ENCODE peak calls at places on chromosome 13, in five cellular contexts. One of them, this sample, is unnamed.

GRCh38 chr13:20118268-20119140 is 42.3 kb downstream of the GJA3 start:
- DNase-seq in CD4-positive, CD25-positive, alpha-beta regulatory T cell: peak
- DNase-seq in pancreas: peak
- DNase-seq in brain microvascular endothelial cell: no peak
- DNase-seq in IMR-90: no peak
- DNase-seq in this sample: no peak

GRCh38 chr13:43263047-43263446 is 239.7 kb downstream of the DNAJC15 start:
- DNase-seq in CD4-positive, CD25-positive, alpha-beta regulatory T cell: no peak
- DNase-seq in pancreas: no peak
- DNase-seq in brain microvascular endothelial cell: no peak
- DNase-seq in IMR-90: no peak
- DNase-seq in this sample: no peak

GRCh38 chr13:85666356-85666755 is 132.9 kb downstream of the SLITRK6 start:
- DNase-seq in CD4-positive, CD25-positive, alpha-beta regulatory T cell: no peak
- DNase-seq in pancreas: no peak
- DNase-seq in brain microvascular endothelial cell: no peak
- DNase-seq in IMR-90: no peak
- DNase-seq in this sample: no peak

GRCh38 chr13:70613295-70613694 is 505.0 kb upstream of the KLHL1 start:
- DNase-seq in CD4-positive, CD25-positive, alpha-beta regulatory T cell: no peak
- DNase-seq in pancreas: no peak
- DNase-seq in brain microvascular endothelial cell: no peak
- DNase-seq in IMR-90: no peak
- DNase-seq in this sample: no peak

GRCh38 chr13:100461309-100462035 is 127.1 kb downstream of the GGACT start:
- DNase-seq in CD4-positive, CD25-positive, alpha-beta regulatory T cell: no peak
- DNase-seq in pancreas: no peak
- DNase-seq in brain microvascular endothelial cell: no peak
- DNase-seq in IMR-90: peak
- DNase-seq in this sample: no peak

GRCh38 chr13:77386880-77387606 is 60.1 kb upstream of the MYCBP2 start:
- DNase-seq in CD4-positive, CD25-positive, alpha-beta regulatory T cell: no peak
- DNase-seq in pancreas: no peak
- DNase-seq in brain microvascular endothelial cell: peak
- DNase-seq in IMR-90: peak
- DNase-seq in this sample: peak

GRCh38 chr13:34894756-34895155 is 47.3 kb upstream of the NBEA start:
- DNase-seq in CD4-positive, CD25-positive, alpha-beta regulatory T cell: no peak
- DNase-seq in pancreas: no peak
- DNase-seq in brain microvascular endothelial cell: no peak
- DNase-seq in IMR-90: no peak
- DNase-seq in this sample: no peak

GRCh38 chr13:33312150-33312908 is 26.8 kb upstream of the STARD13 start:
- DNase-seq in CD4-positive, CD25-positive, alpha-beta regulatory T cell: no peak
- DNase-seq in pancreas: no peak
- DNase-seq in brain microvascular endothelial cell: peak
- DNase-seq in IMR-90: peak
- DNase-seq in this sample: no peak

GRCh38 chr13:84430441-84430840 is 548.2 kb upstream of the SLITRK1 start:
- DNase-seq in CD4-positive, CD25-positive, alpha-beta regulatory T cell: no peak
- DNase-seq in pancreas: no peak
- DNase-seq in brain microvascular endothelial cell: peak
- DNase-seq in IMR-90: peak
- DNase-seq in this sample: no peak

GRCh38 chr13:42926555-42926954 is 65.5 kb downstream of the EPSTI1 start:
- DNase-seq in CD4-positive, CD25-positive, alpha-beta regulatory T cell: no peak
- DNase-seq in pancreas: no peak
- DNase-seq in brain microvascular endothelial cell: no peak
- DNase-seq in IMR-90: no peak
- DNase-seq in this sample: no peak

GRCh38 chr13:92379371-92379770 is 847.2 kb upstream of the GPC6 start:
- DNase-seq in CD4-positive, CD25-positive, alpha-beta regulatory T cell: no peak
- DNase-seq in pancreas: no peak
- DNase-seq in brain microvascular endothelial cell: no peak
- DNase-seq in IMR-90: no peak
- DNase-seq in this sample: no peak

DNA sequence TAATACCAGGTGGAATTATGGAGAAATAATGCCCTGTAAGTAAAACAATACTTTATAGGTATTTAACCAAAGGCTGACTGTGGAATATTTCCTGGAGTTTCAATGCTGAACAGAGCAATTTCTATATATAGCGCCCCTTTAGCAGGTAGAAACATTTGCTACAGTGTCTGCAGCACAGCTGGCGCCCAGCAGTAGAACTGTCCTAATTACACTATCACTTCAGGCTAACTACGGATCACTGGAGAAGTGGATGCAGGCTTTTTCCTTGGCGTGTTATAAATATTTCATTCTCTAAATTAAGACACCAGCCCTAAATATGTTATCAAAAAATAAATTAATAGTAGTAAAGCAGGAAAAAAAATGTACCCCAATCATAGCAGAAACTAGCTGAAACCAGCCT is 3.1 kb downstream of the SHISA2 start:
- DNase-seq in CD4-positive, CD25-positive, alpha-beta regulatory T cell: no peak
- DNase-seq in pancreas: no peak
- DNase-seq in brain microvascular endothelial cell: no peak
- DNase-seq in IMR-90: no peak
- DNase-seq in this sample: no peak
- H3K4me3 ChIP-seq in CD4-positive, CD25-positive, alpha-beta regulatory T cell: no peak
- H3K4me3 ChIP-seq in pancreas: no peak
- H3K4me3 ChIP-seq in brain microvascular endothelial cell: peak
- H3K4me3 ChIP-seq in IMR-90: no peak
- H3K4me3 ChIP-seq in this sample: peak

DNA sequence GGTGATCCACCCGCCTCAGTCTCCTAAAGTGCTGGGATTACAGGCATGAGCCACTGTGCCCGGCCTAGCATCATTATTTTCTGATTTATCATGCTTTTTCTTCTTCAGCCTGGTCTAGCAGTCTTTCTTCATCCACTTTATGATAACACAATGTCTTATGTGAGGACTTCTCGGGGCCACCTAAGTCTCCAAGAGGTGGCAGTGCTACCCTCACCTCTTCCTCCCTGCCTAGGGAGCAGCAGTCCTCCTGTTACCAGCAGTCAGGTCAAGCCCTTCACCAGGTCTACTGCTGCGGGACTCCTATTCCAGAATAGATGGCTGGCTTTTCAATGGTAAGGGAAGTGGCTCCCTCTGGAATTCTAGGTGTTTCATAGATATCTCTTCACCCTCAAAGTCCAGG is 163.8 kb downstream of the KLF5 start:
- DNase-seq in CD4-positive, CD25-positive, alpha-beta regulatory T cell: no peak
- DNase-seq in pancreas: no peak
- DNase-seq in brain microvascular endothelial cell: no peak
- DNase-seq in IMR-90: no peak
- DNase-seq in this sample: no peak
- H3K4me3 ChIP-seq in CD4-positive, CD25-positive, alpha-beta regulatory T cell: no peak
- H3K4me3 ChIP-seq in pancreas: no peak
- H3K4me3 ChIP-seq in brain microvascular endothelial cell: no peak
- H3K4me3 ChIP-seq in IMR-90: no peak
- H3K4me3 ChIP-seq in this sample: no peak

GRCh38 chr13:107900775-107901174 is 314.6 kb downstream of the LIG4 start:
- DNase-seq in CD4-positive, CD25-positive, alpha-beta regulatory T cell: no peak
- DNase-seq in pancreas: no peak
- DNase-seq in brain microvascular endothelial cell: peak
- DNase-seq in IMR-90: peak
- DNase-seq in this sample: peak
- H3K4me3 ChIP-seq in CD4-positive, CD25-positive, alpha-beta regulatory T cell: no peak
- H3K4me3 ChIP-seq in pancreas: no peak
- H3K4me3 ChIP-seq in brain microvascular endothelial cell: no peak
- H3K4me3 ChIP-seq in IMR-90: no peak
- H3K4me3 ChIP-seq in this sample: no peak

DNA sequence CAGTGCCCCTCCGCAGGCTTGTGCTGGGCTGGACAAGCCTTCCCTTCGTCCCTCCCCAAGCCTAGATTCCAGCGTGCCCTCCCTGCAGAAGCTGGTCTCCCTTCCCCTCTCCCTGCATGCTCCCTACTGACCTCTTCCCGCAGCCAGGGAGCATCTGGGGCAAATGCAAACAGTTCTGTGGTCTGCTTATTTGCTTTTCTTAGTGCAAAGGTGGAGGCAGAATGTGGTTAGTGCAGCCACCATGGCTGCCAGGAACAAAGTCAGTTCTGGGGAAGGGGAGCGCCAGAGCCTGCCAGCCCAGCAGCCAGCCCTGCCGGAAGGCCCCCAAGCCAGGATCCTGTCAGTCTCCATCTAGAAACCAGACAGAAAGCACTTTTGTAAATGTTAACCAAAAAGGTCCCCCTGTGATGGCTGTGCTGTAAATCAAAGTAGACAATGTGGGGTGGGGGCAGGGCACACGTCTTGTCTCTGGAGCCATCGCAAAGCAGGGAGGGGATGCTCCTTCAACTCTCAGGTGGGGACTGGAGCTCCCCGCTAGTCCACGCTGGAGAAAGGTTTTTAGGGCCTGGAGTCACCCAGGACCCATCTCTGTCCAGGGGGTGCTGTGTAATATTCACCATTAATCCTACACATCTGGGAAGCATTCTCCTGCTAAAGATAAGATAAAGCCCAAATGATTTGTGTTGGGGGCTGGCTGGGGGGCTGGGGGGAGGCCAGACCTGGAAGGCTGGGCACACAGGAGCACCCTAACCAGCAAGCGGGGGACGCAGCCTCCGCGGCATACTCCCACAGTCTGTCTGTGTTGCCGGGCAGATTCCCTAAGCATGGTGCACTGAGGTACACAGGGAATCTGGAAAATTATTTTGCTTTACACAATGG is 30.9 kb downstream of the SERP2 start:
- DNase-seq in CD4-positive, CD25-positive, alpha-beta regulatory T cell: no peak
- DNase-seq in pancreas: no peak
- DNase-seq in brain microvascular endothelial cell: no peak
- DNase-seq in IMR-90: no peak
- DNase-seq in this sample: no peak
- H3K4me3 ChIP-seq in CD4-positive, CD25-positive, alpha-beta regulatory T cell: no peak
- H3K4me3 ChIP-seq in pancreas: no peak
- H3K4me3 ChIP-seq in brain microvascular endothelial cell: no peak
- H3K4me3 ChIP-seq in IMR-90: no peak
- H3K4me3 ChIP-seq in this sample: no peak

DNA sequence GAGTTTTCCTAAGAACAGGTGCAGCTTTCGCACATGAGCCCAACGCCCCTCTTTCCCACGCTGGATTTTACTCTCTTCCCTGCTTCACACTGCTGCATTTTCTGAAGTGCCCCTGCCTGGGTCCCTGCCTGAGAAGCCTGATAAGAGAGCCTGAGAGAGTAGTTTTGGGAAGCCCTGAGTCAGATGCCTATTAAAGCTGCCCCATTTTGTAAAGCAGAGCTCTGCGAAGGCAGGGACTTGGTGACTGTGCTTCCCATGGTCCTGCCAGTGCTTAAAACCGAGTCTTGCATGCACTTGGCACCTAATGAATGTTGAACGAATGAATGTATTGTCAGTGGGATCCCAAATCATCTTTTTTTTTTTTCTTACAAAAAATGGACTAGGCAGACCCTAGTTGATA is 18.2 kb downstream of the FGF9 start:
- DNase-seq in CD4-positive, CD25-positive, alpha-beta regulatory T cell: no peak
- DNase-seq in pancreas: no peak
- DNase-seq in brain microvascular endothelial cell: no peak
- DNase-seq in IMR-90: no peak
- DNase-seq in this sample: no peak
- H3K4me3 ChIP-seq in CD4-positive, CD25-positive, alpha-beta regulatory T cell: no peak
- H3K4me3 ChIP-seq in pancreas: no peak
- H3K4me3 ChIP-seq in brain microvascular endothelial cell: no peak
- H3K4me3 ChIP-seq in IMR-90: no peak
- H3K4me3 ChIP-seq in this sample: no peak

GRCh38 chr13:102401755-102402154 is at the start of gene FGF14:
- DNase-seq in CD4-positive, CD25-positive, alpha-beta regulatory T cell: no peak
- DNase-seq in pancreas: no peak
- DNase-seq in brain microvascular endothelial cell: no peak
- DNase-seq in IMR-90: no peak
- DNase-seq in this sample: no peak
- H3K4me3 ChIP-seq in CD4-positive, CD25-positive, alpha-beta regulatory T cell: no peak
- H3K4me3 ChIP-seq in pancreas: peak
- H3K4me3 ChIP-seq in brain microvascular endothelial cell: peak
- H3K4me3 ChIP-seq in IMR-90: peak
- H3K4me3 ChIP-seq in this sample: peak

GRCh38 chr13:26476111-26476743 is 81.3 kb upstream of the WASF3 start:
- DNase-seq in CD4-positive, CD25-positive, alpha-beta regulatory T cell: no peak
- DNase-seq in pancreas: peak
- DNase-seq in brain microvascular endothelial cell: peak
- DNase-seq in IMR-90: peak
- DNase-seq in this sample: no peak
- H3K4me3 ChIP-seq in CD4-positive, CD25-positive, alpha-beta regulatory T cell: no peak
- H3K4me3 ChIP-seq in pancreas: no peak
- H3K4me3 ChIP-seq in brain microvascular endothelial cell: peak
- H3K4me3 ChIP-seq in IMR-90: peak
- H3K4me3 ChIP-seq in this sample: peak

GRCh38 chr13:26678330-26678729 is 82.3 kb downstream of the GPR12 start:
- DNase-seq in CD4-positive, CD25-positive, alpha-beta regulatory T cell: no peak
- DNase-seq in pancreas: no peak
- DNase-seq in brain microvascular endothelial cell: no peak
- DNase-seq in IMR-90: no peak
- DNase-seq in this sample: no peak
- H3K4me3 ChIP-seq in CD4-positive, CD25-positive, alpha-beta regulatory T cell: no peak
- H3K4me3 ChIP-seq in pancreas: no peak
- H3K4me3 ChIP-seq in brain microvascular endothelial cell: no peak
- H3K4me3 ChIP-seq in IMR-90: no peak
- H3K4me3 ChIP-seq in this sample: no peak

DNA sequence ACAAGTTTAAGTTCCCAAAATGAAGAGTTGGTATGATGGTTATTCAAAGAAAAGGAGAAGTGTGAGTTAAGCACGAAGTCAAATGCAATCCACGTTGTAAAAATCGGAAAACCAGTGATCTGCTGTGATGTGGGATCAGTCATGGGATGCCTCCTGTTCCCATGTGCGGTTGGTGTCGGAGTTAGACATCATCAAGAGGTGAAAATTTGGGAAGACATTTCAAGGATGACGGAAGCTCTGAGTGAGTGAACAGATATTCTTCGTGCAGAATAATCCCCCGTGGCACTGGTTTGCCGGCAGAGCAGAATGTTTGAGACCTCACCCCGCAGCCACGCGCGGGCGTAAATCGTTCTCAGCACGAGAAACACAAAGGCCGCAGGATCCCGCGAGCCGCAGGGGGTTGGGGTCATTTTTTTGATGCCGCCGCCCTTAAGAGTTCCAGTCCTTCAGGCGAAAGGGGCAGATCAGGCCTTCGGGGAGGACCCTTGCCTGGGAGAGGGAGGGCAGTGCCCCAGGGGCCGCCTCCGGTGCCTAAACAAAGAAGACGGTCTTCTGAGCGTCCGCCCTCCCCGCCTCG is 13.7 kb upstream of the SOX1 start:
- DNase-seq in CD4-positive, CD25-positive, alpha-beta regulatory T cell: no peak
- DNase-seq in pancreas: no peak
- DNase-seq in brain microvascular endothelial cell: no peak
- DNase-seq in IMR-90: no peak
- DNase-seq in this sample: no peak
- H3K4me3 ChIP-seq in CD4-positive, CD25-positive, alpha-beta regulatory T cell: no peak
- H3K4me3 ChIP-seq in pancreas: no peak
- H3K4me3 ChIP-seq in brain microvascular endothelial cell: no peak
- H3K4me3 ChIP-seq in IMR-90: no peak
- H3K4me3 ChIP-seq in this sample: no peak

GRCh38 chr13:50761406-50761805 is 82.1 kb downstream of the DLEU7 start:
- DNase-seq in CD4-positive, CD25-positive, alpha-beta regulatory T cell: no peak
- DNase-seq in pancreas: no peak
- DNase-seq in brain microvascular endothelial cell: no peak
- DNase-seq in IMR-90: no peak
- DNase-seq in this sample: no peak

GRCh38 chr13:50760751-50761150 is 82.7 kb downstream of the DLEU7 start:
- DNase-seq in CD4-positive, CD25-positive, alpha-beta regulatory T cell: peak
- DNase-seq in pancreas: no peak
- DNase-seq in brain microvascular endothelial cell: no peak
- DNase-seq in IMR-90: no peak
- DNase-seq in this sample: no peak

GRCh38 chr13:50757021-50757420 is 86.5 kb downstream of the DLEU7 start:
- DNase-seq in CD4-positive, CD25-positive, alpha-beta regulatory T cell: no peak
- DNase-seq in pancreas: no peak
- DNase-seq in brain microvascular endothelial cell: no peak
- DNase-seq in IMR-90: no peak
- DNase-seq in this sample: no peak
- H3K4me3 ChIP-seq in CD4-positive, CD25-positive, alpha-beta regulatory T cell: no peak
- H3K4me3 ChIP-seq in pancreas: no peak
- H3K4me3 ChIP-seq in brain microvascular endothelial cell: no peak
- H3K4me3 ChIP-seq in IMR-90: no peak
- H3K4me3 ChIP-seq in this sample: no peak